ENCODE peak calls at places on chromosomes 5 and 9, in eight cellular contexts. One of them, this sample, is unnamed.

GRCh38 chr5:179289756-179290385 is 55.4 kb downstream of the ADAMTS2 start:
- DNase-seq in fibroblast of mammary gland: no peak
- DNase-seq in stomach: no peak
- DNase-seq in mammary epithelial cell: no peak
- DNase-seq in fibroblast of the aortic adventitia: no peak
- DNase-seq in thoracic aorta: no peak
- DNase-seq in heart left ventricle: no peak
- DNase-seq in AG10803: no peak
- DNase-seq in this sample: no peak

GRCh38 chr9:134641173-134641985 is at the start of gene COL5A1:
- DNase-seq in fibroblast of mammary gland: peak
- DNase-seq in stomach: peak
- DNase-seq in mammary epithelial cell: peak
- DNase-seq in fibroblast of the aortic adventitia: peak
- DNase-seq in thoracic aorta: peak
- DNase-seq in heart left ventricle: peak
- DNase-seq in AG10803: peak
- DNase-seq in this sample: peak

GRCh38 chr9:133735894-133736293 is 2.3 kb downstream of the SARDH start:
- DNase-seq in fibroblast of mammary gland: no peak
- DNase-seq in stomach: peak
- DNase-seq in mammary epithelial cell: no peak
- DNase-seq in fibroblast of the aortic adventitia: no peak
- DNase-seq in thoracic aorta: no peak
- DNase-seq in heart left ventricle: no peak
- DNase-seq in AG10803: no peak
- DNase-seq in this sample: no peak

GRCh38 chr5:34826347-34826746 is 12.6 kb upstream of the TTC23L start:
- DNase-seq in fibroblast of mammary gland: no peak
- DNase-seq in stomach: no peak
- DNase-seq in mammary epithelial cell: no peak
- DNase-seq in fibroblast of the aortic adventitia: no peak
- DNase-seq in thoracic aorta: no peak
- DNase-seq in heart left ventricle: peak
- DNase-seq in AG10803: no peak
- DNase-seq in this sample: no peak

GRCh38 chr9:76581752-76582151 is 122.8 kb downstream of the GCNT1 start:
- DNase-seq in fibroblast of mammary gland: no peak
- DNase-seq in stomach: no peak
- DNase-seq in mammary epithelial cell: no peak
- DNase-seq in fibroblast of the aortic adventitia: no peak
- DNase-seq in thoracic aorta: no peak
- DNase-seq in heart left ventricle: no peak
- DNase-seq in AG10803: no peak
- DNase-seq in this sample: no peak

GRCh38 chr9:98518556-98518955 is 190.2 kb downstream of the GABBR2 start:
- DNase-seq in fibroblast of mammary gland: no peak
- DNase-seq in stomach: no peak
- DNase-seq in mammary epithelial cell: no peak
- DNase-seq in fibroblast of the aortic adventitia: no peak
- DNase-seq in thoracic aorta: no peak
- DNase-seq in heart left ventricle: no peak
- DNase-seq in AG10803: no peak
- DNase-seq in this sample: no peak

GRCh38 chr5:138033916-138034315 is 1.0 kb upstream of the FAM13B start:
- DNase-seq in fibroblast of mammary gland: peak
- DNase-seq in stomach: no peak
- DNase-seq in mammary epithelial cell: peak
- DNase-seq in fibroblast of the aortic adventitia: peak
- DNase-seq in thoracic aorta: no peak
- DNase-seq in heart left ventricle: no peak
- DNase-seq in AG10803: peak
- DNase-seq in this sample: no peak

GRCh38 chr9:133090752-133091325 is 29.1 kb downstream of the CEL start:
- DNase-seq in fibroblast of mammary gland: no peak
- DNase-seq in stomach: no peak
- DNase-seq in mammary epithelial cell: no peak
- DNase-seq in fibroblast of the aortic adventitia: no peak
- DNase-seq in thoracic aorta: no peak
- DNase-seq in heart left ventricle: peak
- DNase-seq in AG10803: no peak
- DNase-seq in this sample: no peak

GRCh38 chr5:73940747-73941146 is 314.8 kb downstream of the ARHGEF28 start:
- DNase-seq in fibroblast of mammary gland: no peak
- DNase-seq in stomach: no peak
- DNase-seq in mammary epithelial cell: no peak
- DNase-seq in fibroblast of the aortic adventitia: no peak
- DNase-seq in thoracic aorta: no peak
- DNase-seq in heart left ventricle: no peak
- DNase-seq in AG10803: no peak
- DNase-seq in this sample: peak

GRCh38 chr9:35776018-35776417 is 15.4 kb upstream of the NPR2 start:
- DNase-seq in fibroblast of mammary gland: no peak
- DNase-seq in stomach: no peak
- DNase-seq in mammary epithelial cell: no peak
- DNase-seq in fibroblast of the aortic adventitia: no peak
- DNase-seq in thoracic aorta: no peak
- DNase-seq in heart left ventricle: no peak
- DNase-seq in AG10803: no peak
- DNase-seq in this sample: no peak

GRCh38 chr9:93595461-93595860 is 19.1 kb downstream of the PHF2 start:
- DNase-seq in fibroblast of mammary gland: no peak
- DNase-seq in stomach: no peak
- DNase-seq in mammary epithelial cell: no peak
- DNase-seq in fibroblast of the aortic adventitia: no peak
- DNase-seq in thoracic aorta: no peak
- DNase-seq in heart left ventricle: no peak
- DNase-seq in AG10803: no peak
- DNase-seq in this sample: no peak

GRCh38 chr5:92505925-92506324 is 1075.1 kb downstream of the NR2F1-AS1 start:
- DNase-seq in fibroblast of mammary gland: peak
- DNase-seq in stomach: no peak
- DNase-seq in mammary epithelial cell: no peak
- DNase-seq in fibroblast of the aortic adventitia: peak
- DNase-seq in thoracic aorta: no peak
- DNase-seq in heart left ventricle: no peak
- DNase-seq in AG10803: peak
- DNase-seq in this sample: no peak
- H3K4me3 ChIP-seq in fibroblast of mammary gland: no peak
- H3K4me3 ChIP-seq in stomach: no peak
- H3K4me3 ChIP-seq in mammary epithelial cell: no peak
- H3K4me3 ChIP-seq in fibroblast of the aortic adventitia: no peak
- H3K4me3 ChIP-seq in thoracic aorta: no peak
- H3K4me3 ChIP-seq in heart left ventricle: no peak
- H3K4me3 ChIP-seq in AG10803: peak
- H3K4me3 ChIP-seq in this sample: peak

GRCh38 chr9:105051897-105052296 is 123.9 kb upstream of the ABCA1 start:
- DNase-seq in fibroblast of mammary gland: no peak
- DNase-seq in stomach: no peak
- DNase-seq in mammary epithelial cell: no peak
- DNase-seq in fibroblast of the aortic adventitia: no peak
- DNase-seq in thoracic aorta: no peak
- DNase-seq in heart left ventricle: no peak
- DNase-seq in AG10803: no peak
- DNase-seq in this sample: no peak
- TF ChIP-seq CTCF in fibroblast of mammary gland: no peak
- TF ChIP-seq CTCF in stomach: no peak
- TF ChIP-seq CTCF in mammary epithelial cell: no peak
- TF ChIP-seq CTCF in fibroblast of the aortic adventitia: no peak
- TF ChIP-seq CTCF in thoracic aorta: no peak
- TF ChIP-seq CTCF in heart left ventricle: no peak
- TF ChIP-seq CTCF in AG10803: no peak
- TF ChIP-seq CTCF in this sample: no peak

GRCh38 chr9:129987047-129987446 is 55.9 kb downstream of the FNBP1 start:
- DNase-seq in fibroblast of mammary gland: no peak
- DNase-seq in stomach: no peak
- DNase-seq in mammary epithelial cell: no peak
- DNase-seq in fibroblast of the aortic adventitia: no peak
- DNase-seq in thoracic aorta: no peak
- DNase-seq in heart left ventricle: no peak
- DNase-seq in AG10803: no peak
- DNase-seq in this sample: no peak
- H3K4me3 ChIP-seq in fibroblast of mammary gland: no peak
- H3K4me3 ChIP-seq in stomach: no peak
- H3K4me3 ChIP-seq in mammary epithelial cell: no peak
- H3K4me3 ChIP-seq in fibroblast of the aortic adventitia: no peak
- H3K4me3 ChIP-seq in thoracic aorta: no peak
- H3K4me3 ChIP-seq in heart left ventricle: no peak
- H3K4me3 ChIP-seq in AG10803: no peak
- H3K4me3 ChIP-seq in this sample: no peak

GRCh38 chr5:109983135-109983534 is 293.4 kb downstream of the MAN2A1 start:
- DNase-seq in fibroblast of mammary gland: peak
- DNase-seq in stomach: no peak
- DNase-seq in mammary epithelial cell: no peak
- DNase-seq in fibroblast of the aortic adventitia: peak
- DNase-seq in thoracic aorta: no peak
- DNase-seq in heart left ventricle: no peak
- DNase-seq in AG10803: peak
- DNase-seq in this sample: no peak
- TF ChIP-seq CTCF in fibroblast of mammary gland: no peak
- TF ChIP-seq CTCF in stomach: no peak
- TF ChIP-seq CTCF in mammary epithelial cell: no peak
- TF ChIP-seq CTCF in fibroblast of the aortic adventitia: no peak
- TF ChIP-seq CTCF in thoracic aorta: no peak
- TF ChIP-seq CTCF in heart left ventricle: no peak
- TF ChIP-seq CTCF in AG10803: no peak
- TF ChIP-seq CTCF in this sample: no peak

DNA sequence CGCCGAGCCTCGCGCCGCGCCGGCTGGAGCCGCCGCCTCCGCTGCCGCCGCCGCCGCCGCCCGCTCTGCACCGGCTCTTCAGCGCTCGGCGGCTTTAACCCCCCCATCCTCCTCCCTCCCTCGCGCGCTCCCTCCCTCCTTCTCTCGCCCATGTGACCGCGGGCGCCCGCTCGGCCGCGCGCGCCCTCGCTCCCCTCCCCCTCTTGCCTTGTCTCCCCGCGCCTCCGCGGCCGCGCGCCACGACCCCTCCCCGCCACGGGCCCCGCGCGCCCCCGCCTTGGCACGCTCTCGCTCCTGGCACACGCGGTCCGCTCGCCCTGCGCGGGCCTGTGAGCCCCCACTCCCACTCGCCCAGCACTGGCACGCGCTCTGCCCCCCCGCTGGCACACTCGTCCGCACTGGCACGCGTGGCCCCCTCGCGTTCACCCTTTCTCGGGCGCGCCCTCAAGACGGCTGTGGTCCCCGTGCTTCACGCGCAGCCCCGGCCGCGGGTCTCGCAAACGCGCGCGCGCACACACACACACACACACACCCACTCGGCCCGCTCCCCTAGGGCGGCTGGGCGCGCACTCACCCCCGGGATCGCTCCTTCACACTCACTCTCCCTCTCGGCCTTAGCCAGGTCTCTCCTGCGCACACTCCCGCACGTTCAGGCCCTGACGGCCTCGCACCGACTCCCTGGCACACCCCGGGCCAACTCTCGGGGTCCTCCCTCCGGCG is at the start of gene CNTFR:
- DNase-seq in fibroblast of mammary gland: no peak
- DNase-seq in stomach: no peak
- DNase-seq in mammary epithelial cell: no peak
- DNase-seq in fibroblast of the aortic adventitia: no peak
- DNase-seq in thoracic aorta: no peak
- DNase-seq in heart left ventricle: peak
- DNase-seq in AG10803: no peak
- DNase-seq in this sample: no peak
- H3K4me3 ChIP-seq in fibroblast of mammary gland: no peak
- H3K4me3 ChIP-seq in stomach: peak
- H3K4me3 ChIP-seq in mammary epithelial cell: peak
- H3K4me3 ChIP-seq in fibroblast of the aortic adventitia: peak
- H3K4me3 ChIP-seq in thoracic aorta: peak
- H3K4me3 ChIP-seq in heart left ventricle: peak
- H3K4me3 ChIP-seq in AG10803: no peak
- H3K4me3 ChIP-seq in this sample: peak

GRCh38 chr5:155260798-155261197 is 247.2 kb downstream of the KIF4B start:
- DNase-seq in fibroblast of mammary gland: no peak
- DNase-seq in stomach: no peak
- DNase-seq in mammary epithelial cell: no peak
- DNase-seq in fibroblast of the aortic adventitia: no peak
- DNase-seq in thoracic aorta: no peak
- DNase-seq in heart left ventricle: no peak
- DNase-seq in AG10803: no peak
- DNase-seq in this sample: no peak
- TF ChIP-seq CTCF in fibroblast of mammary gland: no peak
- TF ChIP-seq CTCF in stomach: no peak
- TF ChIP-seq CTCF in mammary epithelial cell: peak
- TF ChIP-seq CTCF in fibroblast of the aortic adventitia: no peak
- TF ChIP-seq CTCF in thoracic aorta: no peak
- TF ChIP-seq CTCF in heart left ventricle: peak
- TF ChIP-seq CTCF in AG10803: no peak
- TF ChIP-seq CTCF in this sample: peak